ENCODE peak calls at places on chromosome 21, in four cellular contexts. L is astrocyte of the spinal cord, X is IMR-90, D is PC-3. R is an unnamed sample.

GRCh38 chr21:34574984-34575529 is 39.9 kb downstream of the RCAN1 start:
- DNase-seq in L (no peak), D (no peak), X (no peak), R (no peak)

GRCh38 chr21:33848252-33848953 is 67.2 kb downstream of the ATP5PO start:
- DNase-seq in L (no peak), D (peak; percentile 91), X (no peak), R (no peak)

GRCh38 chr21:25383545-25383944 is 223.7 kb downstream of the MRPL39 start:
- DNase-seq in L (no peak), D (no peak), X (no peak), R (no peak)

GRCh38 chr21:32772281-32773047 is 909 bp upstream of the PAXBP1 start:
- DNase-seq in X (peak; percentile 20), D (peak; percentile 36), L (no peak), R (peak; percentile 10)

GRCh38 chr21:15063081-15063820 is 1.5 kb downstream of the NRIP1 start:
- DNase-seq in D (peak; percentile 43), L (peak; percentile 43), X (peak; percentile 18), R (no peak)

GRCh38 chr21:28509031-28509430 is 483.6 kb downstream of the LTN1 start:
- DNase-seq in X (no peak), L (no peak), D (no peak), R (peak; percentile 13)

GRCh38 chr21:15908187-15908586 is 178.4 kb downstream of the USP25 start:
- DNase-seq in X (peak; percentile 41), D (no peak), L (no peak), R (no peak)

GRCh38 chr21:43903451-43904091 is 38.5 kb downstream of the AGPAT3 start:
- DNase-seq in X (no peak), L (no peak), D (no peak), R (peak; percentile 11)

GRCh38 chr21:29025328-29025713 is 853 bp downstream of the USP16 start:
- DNase-seq in D (peak; percentile 39), X (peak; percentile 22), L (no peak), R (no peak)

GRCh38 chr21:46606427-46606813 is 1.5 kb upstream of the S100B start:
- DNase-seq in X (no peak), D (no peak), L (no peak), R (no peak)

GRCh38 chr21:22288885-22289509 is 1290.8 kb downstream of the NCAM2 start:
- DNase-seq in X (no peak), L (no peak), D (no peak), R (no peak)

GRCh38 chr21:40118527-40118926 is 251.3 kb downstream of the PCP4 start:
- DNase-seq in L (no peak), X (no peak), D (peak; percentile 5), R (no peak)

GRCh38 chr21:35048183-35048601 is 910 bp downstream of the RUNX1 start:
- DNase-seq in L (no peak), X (no peak), D (peak; percentile 46), R (peak; percentile 11)

GRCh38 chr21:46603228-46603627 is 1.7 kb downstream of the S100B start:
- DNase-seq in X (no peak), L (no peak), D (peak; percentile 23), R (peak; percentile 27)

GRCh38 chr21:16535100-16535418 is 805.3 kb downstream of the USP25 start:
- DNase-seq in X (peak; percentile 55), D (peak; percentile 13), L (peak; percentile 88), R (peak; percentile 81)

GRCh38 chr21:16634522-16634914 is 878.3 kb upstream of the CXADR start:
- DNase-seq in X (no peak), D (no peak), L (no peak), R (no peak)

GRCh38 chr21:43829161-43829560 is 35.9 kb upstream of the AGPAT3 start:
- DNase-seq in X (no peak), D (no peak), L (no peak), R (no peak)

GRCh38 chr21:45525153-45525909 is 16.9 kb downstream of the SLC19A1 start:
- DNase-seq in X (no peak), D (no peak), L (no peak), R (no peak)
- H3K4me3 ChIP-seq in X (no peak overlapping the region), D (no peak overlapping the region), L (no peak overlapping the region), R (no peak overlapping the region)

GRCh38 chr21:37364722-37365121 is 1.9 kb upstream of the DYRK1A start:
- DNase-seq in D (no peak), L (no peak), X (no peak), R (no peak)
- H3K4me3 ChIP-seq in D (peak overlapping the region; percentile 79), L (no peak overlapping the region), X (no peak overlapping the region), R (peak overlapping the region; percentile 86)

GRCh38 chr21:41425954-41426655 is at the start of gene MX1:
- DNase-seq in D (peak; percentile 55), L (peak; percentile 7), X (peak; percentile 10), R (peak; percentile 34)
- H3K4me3 ChIP-seq in D (peak within 1 kb of the TSS; percentile 82), L (peak within 1 kb of the TSS; percentile 47), X (peak within 1 kb of the TSS; percentile 58), R (peak within 1 kb of the TSS; percentile 68)

GRCh38 chr21:38916214-38916964 is 110.7 kb downstream of the ETS2 start:
- DNase-seq in X (no peak), L (no peak), D (no peak), R (no peak)

GRCh38 chr21:38913120-38913975 is 107.6 kb downstream of the ETS2 start:
- DNase-seq in D (peak; percentile 85), X (peak; percentile 69), L (peak; percentile 74), R (peak; percentile 65)

GRCh38 chr21:38915546-38915945 is 109.8 kb downstream of the ETS2 start:
- DNase-seq in D (no peak), X (no peak), L (no peak), R (no peak)

GRCh38 chr21:38914071-38914491 is 108.4 kb downstream of the ETS2 start:
- DNase-seq in L (no peak), D (no peak), X (no peak), R (no peak)

DNA sequence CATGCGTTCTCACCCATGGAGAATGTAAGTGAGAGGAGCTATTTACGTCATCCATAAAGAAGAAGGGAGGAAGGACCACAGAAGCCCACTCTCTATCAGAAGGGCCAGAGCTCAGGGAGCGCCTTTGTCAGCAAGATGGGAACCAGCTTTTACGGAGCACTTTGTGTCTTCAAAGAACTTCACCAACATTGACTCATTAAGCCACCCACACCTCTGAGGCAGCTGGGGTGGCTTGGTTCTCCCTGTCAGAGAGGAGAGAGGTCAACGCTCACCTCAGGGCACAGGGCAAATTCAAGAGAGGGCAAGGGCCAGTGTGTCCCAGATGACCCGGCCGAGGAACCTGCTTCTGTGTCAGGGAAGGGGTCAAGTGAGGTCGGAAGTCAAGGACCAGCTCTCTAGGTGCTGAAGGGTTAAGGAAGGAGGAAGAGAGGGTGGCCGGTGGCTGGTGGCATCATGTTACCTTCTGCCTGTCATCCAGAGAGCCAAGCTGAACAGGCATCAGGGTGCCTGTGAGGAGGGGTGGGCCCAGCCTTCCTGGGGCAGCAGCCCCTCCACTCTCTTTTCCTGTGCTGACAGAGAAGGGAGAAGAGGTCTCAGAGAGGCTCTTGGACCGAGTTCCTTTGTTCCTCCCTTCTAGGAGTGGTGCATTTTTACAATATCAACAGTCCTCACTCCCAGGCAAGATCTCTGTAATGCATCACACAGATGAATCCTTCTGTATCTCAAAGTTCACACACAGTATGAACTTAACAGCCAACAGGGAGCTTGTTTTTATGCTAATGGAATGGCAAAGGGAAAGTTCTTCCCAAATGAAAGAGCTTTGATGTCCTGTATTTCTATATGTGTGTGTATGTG is 109.0 kb downstream of the ETS2 start:
- DNase-seq in L (no peak), D (no peak), X (peak; percentile 29), R (peak; percentile 29)
- H3K4me3 ChIP-seq in L (no peak overlapping the region), D (no peak overlapping the region), X (no peak overlapping the region), R (no peak overlapping the region)

GRCh38 chr21:42063206-42063577 is 7.9 kb upstream of the UMODL1 start:
- DNase-seq in D (no peak), X (no peak), L (no peak), R (no peak)

GRCh38 chr21:42062543-42063022 is 8.5 kb upstream of the UMODL1 start:
- DNase-seq in X (no peak), L (no peak), D (no peak), R (no peak)

GRCh38 chr21:42061866-42062542 is 9.1 kb upstream of the UMODL1 start:
- DNase-seq in L (no peak), X (no peak), D (no peak), R (no peak)

GRCh38 chr21:42061195-42061865 is 9.8 kb upstream of the UMODL1 start:
- DNase-seq in D (no peak), L (no peak), X (no peak), R (no peak)

GRCh38 chr21:42063578-42064521 is 7.3 kb upstream of the UMODL1 start:
- DNase-seq in X (no peak), D (peak; percentile 56), L (no peak), R (no peak)
- H3K4me3 ChIP-seq in X (no peak overlapping the region), D (no peak overlapping the region), L (no peak overlapping the region), R (no peak overlapping the region)

DNA sequence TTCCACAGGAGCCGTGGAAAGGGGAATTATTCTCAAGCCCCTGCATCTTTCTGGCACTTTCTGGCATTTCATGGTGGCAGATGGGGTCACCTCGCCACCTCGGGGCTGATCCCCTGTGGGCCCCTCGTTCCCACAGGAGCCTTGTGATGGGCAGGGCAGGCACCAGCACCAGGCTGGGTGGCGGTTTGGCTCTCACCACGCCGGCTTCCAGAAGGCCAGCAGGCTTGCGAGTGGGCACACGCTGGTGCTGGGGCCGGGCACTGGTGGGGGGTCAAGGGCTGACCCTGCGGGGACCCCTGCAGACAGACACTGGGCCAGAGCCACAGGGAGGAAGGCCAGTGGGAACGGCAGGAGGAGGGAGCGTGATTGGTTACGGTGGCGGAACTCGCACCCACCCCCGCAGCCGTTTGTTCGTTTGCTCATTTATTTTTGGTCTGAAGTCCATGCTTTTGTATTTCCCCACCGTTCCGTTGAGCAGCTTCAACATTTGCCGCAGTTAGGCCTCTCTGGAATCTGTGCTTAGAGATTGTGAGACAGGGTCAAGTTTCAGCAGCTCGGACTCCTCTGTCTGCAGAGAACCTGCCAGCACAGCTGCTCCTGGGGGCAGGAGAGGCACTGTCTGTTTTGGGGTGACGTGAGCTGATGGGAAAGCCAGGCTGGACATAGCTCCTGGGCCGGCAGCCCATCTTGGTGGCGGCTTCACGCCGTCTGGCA is 5.3 kb downstream of the COL18A1 start:
- DNase-seq in X (no peak), L (no peak), D (no peak), R (no peak)
- H3K4me3 ChIP-seq in X (no peak overlapping the region), L (no peak overlapping the region), D (no peak overlapping the region), R (no peak overlapping the region)

GRCh38 chr21:31446206-31446900 is 102.3 kb upstream of the TIAM1 start:
- DNase-seq in X (no peak), L (no peak), D (no peak), R (no peak)
- H3K4me3 ChIP-seq in X (no peak overlapping the region), L (no peak overlapping the region), D (no peak overlapping the region), R (no peak overlapping the region)